ENCODE peak calls at places on chromosomes 12 and 14, in ten cellular contexts. G, D, R, U, X, L, M, N, O and A are unnamed samples.

GRCh38 chr14:29354446-29354845 is 573.2 kb downstream of the PRKD1 start:
- DNase-seq in U (no peak), L (no peak), X (no peak), G (no peak), O (no peak), D (no peak), M (no peak), N (no peak), R (no peak), A (no peak)

GRCh38 chr12:26853303-26854027 is 20.5 kb upstream of the ITPR2 start:
- DNase-seq in N (peak; percentile 60), D (no peak), O (no peak), R (peak; percentile 84), L (peak; percentile 82), U (peak; percentile 48), G (peak; percentile 32), M (peak; percentile 81), X (no peak), A (peak; percentile 57)

GRCh38 chr14:34227834-34228662 is 234.0 kb downstream of the SPTSSA start:
- DNase-seq in R (peak; percentile 84), L (peak; percentile 54), G (peak; percentile 40), X (no peak), M (peak; percentile 67), D (peak; percentile 22), U (peak; percentile 28), N (peak; percentile 35), O (peak; percentile 37), A (peak; percentile 69)

GRCh38 chr12:109760031-109760929 is 46.7 kb downstream of the FAM222A start:
- DNase-seq in O (no peak), N (no peak), G (no peak), L (no peak), M (no peak), D (no peak), X (no peak), U (no peak), R (peak; percentile 76), A (peak; percentile 6)

GRCh38 chr14:91751719-91752118 is 19.8 kb upstream of the CATSPERB start:
- DNase-seq in N (no peak), L (no peak), R (no peak), X (no peak), G (no peak), M (no peak), O (no peak), D (no peak), U (no peak), A (no peak)

GRCh38 chr14:52740751-52741150 is 10.8 kb downstream of the STYX start:
- DNase-seq in R (no peak), D (no peak), M (no peak), U (no peak), O (no peak), L (no peak), N (no peak), G (no peak), X (no peak), A (no peak)

GRCh38 chr12:43370299-43370698 is 181.7 kb downstream of the ADAMTS20 start:
- DNase-seq in X (no peak), L (no peak), O (peak; percentile 76), R (no peak), G (no peak), D (peak; percentile 87), N (no peak), M (peak; percentile 87), U (no peak), A (no peak)

GRCh38 chr14:59273737-59274136 is 85.3 kb downstream of the DAAM1 start:
- DNase-seq in D (no peak), R (no peak), U (no peak), L (no peak), O (no peak), N (no peak), G (no peak), M (no peak), X (no peak), A (no peak)

GRCh38 chr12:131142891-131143637 is 189.4 kb downstream of the ADGRD1 start:
- DNase-seq in M (no peak), N (no peak), L (no peak), D (no peak), O (no peak), X (no peak), G (no peak), R (no peak), U (peak; percentile 42), A (no peak)

GRCh38 chr12:104275689-104276088 is 27.9 kb upstream of the EID3 start:
- DNase-seq in M (no peak), U (no peak), R (no peak), N (no peak), G (no peak), L (no peak), O (no peak), X (no peak), D (no peak), A (no peak)